ENCODE peak calls at places on chromosomes 6 and 20, in nine cellular contexts. C, N, H, O, K, P, R, G and D are unnamed samples.
A peak's percentile ranks its signal among the peaks of the same experiment; 100 is the strongest.

GRCh38 chr20:51172558-51173428 is 149.9 kb upstream of the KCNG1 start:
- DNase-seq in C (no peak), N (no peak), H (no peak), O (no peak), K (no peak), P (no peak), R (no peak), G (no peak), D (no peak)

GRCh38 chr6:42050897-42051653 is 751 bp downstream of the TAF8 start:
- DNase-seq in C (no peak), N (no peak), H (no peak), O (no peak), K (no peak), P (no peak), R (no peak), G (no peak), D (no peak)

GRCh38 chr6:89597988-89598387 is 40.6 kb downstream of the LYRM2 start:
- DNase-seq in C (peak; percentile 48), N (no peak), H (no peak), O (no peak), K (peak; percentile 16), P (no peak), R (no peak), G (no peak), D (peak; percentile 5)

GRCh38 chr20:58981564-58982364 is 708 bp downstream of the NELFCD start:
- DNase-seq in C (peak; percentile 39), N (no peak), H (no peak), O (peak; percentile 56), K (no peak), P (peak; percentile 33), R (peak; percentile 58), G (no peak), D (no peak)

GRCh38 chr6:15526129-15526764 is 136.6 kb downstream of the DTNBP1 start:
- DNase-seq in C (no peak), N (no peak), H (no peak), O (no peak), K (no peak), P (no peak), R (peak; percentile 24), G (no peak), D (no peak)

GRCh38 chr6:42390228-42390934 is 61.3 kb downstream of the TRERF1 start:
- DNase-seq in C (no peak), N (no peak), H (no peak), O (no peak), K (no peak), P (no peak), R (peak; percentile 79), G (no peak), D (no peak)

GRCh38 chr20:57797401-57797800 is 87.6 kb upstream of the PMEPA1 start:
- DNase-seq in C (no peak), N (no peak), H (no peak), O (no peak), K (no peak), P (no peak), R (no peak), G (no peak), D (no peak)

GRCh38 chr6:40997256-40997957 is 41.6 kb downstream of the UNC5CL start:
- DNase-seq in C (peak; percentile 39), N (no peak), H (no peak), O (no peak), K (peak; percentile 72), P (peak; percentile 85), R (no peak), G (no peak), D (peak; percentile 11)

GRCh38 chr20:5657190-5657872 is 92.9 kb upstream of the SHLD1 start:
- DNase-seq in C (peak; percentile 94), N (peak; percentile 64), H (no peak), O (no peak), K (peak; percentile 78), P (no peak), R (no peak), G (no peak), D (peak; percentile 68)

GRCh38 chr20:58906894-58907293 is 54.4 kb downstream of the GNAS start:
- DNase-seq in C (peak; percentile 77), N (no peak), H (peak; percentile 14), O (no peak), K (no peak), P (no peak), R (no peak), G (no peak), D (no peak)

GRCh38 chr6:137878810-137879285 is 11.8 kb downstream of the TNFAIP3 start:
- DNase-seq in C (no peak), N (no peak), H (no peak), O (no peak), K (no peak), P (no peak), R (no peak), G (no peak), D (no peak)

GRCh38 chr6:119985952-119986736 is 636.6 kb upstream of the MAN1A1 start:
- DNase-seq in C (no peak), N (no peak), H (no peak), O (no peak), K (no peak), P (no peak), R (no peak), G (no peak), D (no peak)

GRCh38 chr6:158269657-158270056 is 42.6 kb upstream of the TULP4 start:
- DNase-seq in C (no peak), N (no peak), H (no peak), O (no peak), K (no peak), P (no peak), R (no peak), G (no peak), D (no peak)

GRCh38 chr6:83514877-83515466 is 2.6 kb downstream of the PRSS35 start:
- DNase-seq in C (peak; percentile 86), N (peak; percentile 24), H (no peak), O (peak; percentile 37), K (peak; percentile 27), P (peak; percentile 45), R (no peak), G (peak; percentile 29), D (no peak)

GRCh38 chr6:107383705-107384104 is 75.7 kb downstream of the PDSS2 start:
- DNase-seq in C (no peak), N (no peak), H (no peak), O (no peak), K (no peak), P (no peak), R (no peak), G (no peak), D (no peak)

GRCh38 chr20:59004493-59004762 is 2.6 kb downstream of the CTSZ start:
- DNase-seq in C (no peak), N (no peak), H (no peak), O (no peak), K (no peak), P (no peak), R (peak; percentile 62), G (no peak), D (no peak)

GRCh38 chr20:46270977-46271744 is 37.1 kb downstream of the CDH22 start:
- DNase-seq in C (no peak), N (no peak), H (no peak), O (no peak), K (no peak), P (no peak), R (no peak), G (no peak), D (no peak)

GRCh38 chr6:26115226-26115625 is 28.0 kb downstream of the HFE start:
- DNase-seq in C (no peak), N (no peak), H (no peak), O (no peak), K (no peak), P (no peak), R (no peak), G (no peak), D (no peak)

GRCh38 chr6:44487002-44487401 is 99.5 kb downstream of the CDC5L start:
- DNase-seq in C (no peak), N (no peak), H (no peak), O (no peak), K (no peak), P (no peak), R (no peak), G (no peak), D (no peak)

GRCh38 chr6:142794424-142794823 is 150.6 kb downstream of the HIVEP2 start:
- DNase-seq in C (no peak), N (no peak), H (no peak), O (no peak), K (no peak), P (no peak), R (no peak), G (no peak), D (no peak)

GRCh38 chr6:31057426-31058003 is 47.2 kb downstream of the MUC22 start:
- DNase-seq in C (peak; percentile 54), N (no peak), H (no peak), O (no peak), K (no peak), P (peak; percentile 79), R (no peak), G (no peak), D (peak; percentile 59)

GRCh38 chr6:43014434-43014909 is 423 bp downstream of the KLHDC3 start:
- DNase-seq in C (peak; percentile 71), N (no peak), H (no peak), O (no peak), K (no peak), P (peak; percentile 20), R (no peak), G (no peak), D (no peak)

GRCh38 chr20:896626-897025 is 19.5 kb downstream of the ANGPT4 start:
- DNase-seq in C (no peak), N (no peak), H (no peak), O (no peak), K (no peak), P (no peak), R (no peak), G (no peak), D (no peak)

GRCh38 chr6:88698661-88699060 is 264.8 kb downstream of the RNGTT start:
- DNase-seq in C (no peak), N (no peak), H (no peak), O (peak; percentile 64), K (no peak), P (no peak), R (no peak), G (no peak), D (no peak)